ENCODE peak calls at places on chromosomes 13 and 19, in five cellular contexts. T is neuronal stem cell, X is IMR-90, I is H1, L is mesenchymal stem cell. M is an unnamed sample.

GRCh38 chr19:33246729-33247440 is 21.2 kb upstream of the SLC7A10 start:
- DNase-seq in T (no peak), X (no peak), I (no peak), L (no peak), M (no peak)

GRCh38 chr13:46211116-46211515 is 612 bp upstream of the LRRC63 start:
- DNase-seq in T (no peak), X (no peak), I (no peak), L (peak), M (no peak)

GRCh38 chr13:77637583-77637982 is 59.9 kb upstream of the SLAIN1 start:
- DNase-seq in T (no peak), X (no peak), I (no peak), L (no peak), M (no peak)

GRCh38 chr13:30339721-30340366 is 32.5 kb upstream of the KATNAL1 start:
- DNase-seq in T (no peak), X (no peak), I (no peak), L (peak), M (no peak)

GRCh38 chr19:29678484-29679106 is 13.3 kb downstream of the PLEKHF1 start:
- DNase-seq in T (no peak), X (no peak), I (no peak), L (no peak), M (no peak)

GRCh38 chr13:87684850-87685735 is 13.9 kb downstream of the SLITRK5 start:
- DNase-seq in T (no peak), X (no peak), I (no peak), L (peak), M (no peak)

GRCh38 chr19:4748589-4748988 is 24.9 kb upstream of the DPP9 start:
- DNase-seq in T (no peak), X (no peak), I (no peak), L (no peak), M (no peak)

GRCh38 chr19:18278521-18279265 is 2.7 kb downstream of the JUND start:
- DNase-seq in T (no peak), X (no peak), I (no peak), L (peak), M (peak)

GRCh38 chr19:3503036-3503572 is 2.6 kb upstream of the DOHH start:
- DNase-seq in T (no peak), X (peak), I (no peak), L (peak), M (no peak)

GRCh38 chr19:51083181-51083580 is 494 bp upstream of the KLK14 start:
- DNase-seq in T (no peak), X (no peak), I (no peak), L (no peak), M (no peak)

GRCh38 chr19:52492991-52493470 is 34.4 kb upstream of the ZNF808 start:
- DNase-seq in T (peak), X (no peak), I (peak), L (no peak), M (peak)

GRCh38 chr13:45763419-45763818 is 61.3 kb downstream of the CBY2 start:
- DNase-seq in T (no peak), X (no peak), I (no peak), L (no peak), M (no peak)

GRCh38 chr13:108957369-108958012 is 328.1 kb downstream of the MYO16 start:
- DNase-seq in T (no peak), X (peak), I (no peak), L (peak), M (peak)

GRCh38 chr13:21152251-21152899 is 24.0 kb downstream of the SKA3 start:
- DNase-seq in T (no peak), X (no peak), I (no peak), L (no peak), M (no peak)

GRCh38 chr13:21670006-21670882 is 629 bp upstream of the FGF9 start:
- DNase-seq in T (peak), X (peak), I (no peak), L (peak), M (no peak)

GRCh38 chr19:44512326-44513298 is 12.3 kb upstream of the ZNF180 start:
- DNase-seq in T (no peak), X (peak), I (peak), L (peak), M (peak)

GRCh38 chr13:107252428-107252827 is 684.5 kb upstream of the ARGLU1 start:
- DNase-seq in T (no peak), X (no peak), I (no peak), L (no peak), M (no peak)

GRCh38 chr19:55407625-55408319 is at the start of gene UBE2S:
- DNase-seq in T (peak), X (peak), I (peak), L (peak), M (peak)
- H4K91ac ChIP-seq in T (peak), X (peak), I (peak), L (peak), M (peak)

GRCh38 chr13:24159362-24159761 is 1.2 kb upstream of the SPATA13 start:
- DNase-seq in T (no peak), X (no peak), I (no peak), L (no peak), M (no peak)
- H3K4me2 ChIP-seq in T (no peak), X (no peak), I (no peak), L (no peak), M (no peak)

DNA sequence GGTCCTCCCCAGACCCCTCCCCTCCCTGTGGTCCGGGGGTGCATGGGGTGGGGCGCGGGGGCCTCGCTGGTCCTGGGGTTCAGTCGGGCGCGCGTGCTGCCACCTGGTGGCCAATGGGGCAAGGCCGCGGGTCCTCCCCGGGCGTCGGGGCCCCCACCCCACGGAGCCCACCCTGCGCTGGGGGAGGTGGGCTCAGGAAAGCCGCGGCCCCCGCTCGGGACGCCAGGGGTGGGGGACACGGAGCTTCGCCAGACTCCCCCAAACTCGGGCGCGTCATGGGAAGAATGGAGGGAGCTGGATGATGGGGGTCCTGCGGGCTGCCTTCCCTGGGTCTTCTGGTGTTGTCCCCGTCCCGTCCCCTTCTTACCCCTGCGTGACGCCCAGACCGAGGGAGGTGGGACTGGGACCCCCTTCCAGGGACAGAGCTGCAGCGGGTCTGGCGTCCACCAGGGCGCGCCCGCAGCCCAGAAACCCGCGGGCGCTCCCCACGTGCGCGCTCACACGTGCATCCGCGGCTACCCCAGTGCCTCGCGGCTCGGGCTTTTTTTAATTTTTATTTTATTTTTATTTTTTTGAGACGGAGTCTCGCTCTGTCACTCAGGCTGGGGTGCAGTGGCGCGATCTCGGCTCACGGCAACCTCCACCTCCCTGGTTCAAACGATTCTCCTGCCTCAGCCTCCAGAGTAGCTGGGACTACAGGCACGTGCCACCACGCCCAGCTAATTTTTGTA is 19.8 kb upstream of the TCF3 start:
- DNase-seq in T (no peak), X (peak), I (peak), L (peak), M (peak)
- H3K4me3 ChIP-seq in T (no peak), X (peak), I (peak), L (peak), M (no peak)

GRCh38 chr19:9674669-9675357 is at the start of gene ZNF562:
- DNase-seq in T (peak), X (peak), I (no peak), L (peak), M (peak)
- H4K91ac ChIP-seq in T (no peak), X (peak), I (peak), L (no peak), M (peak)

GRCh38 chr19:2469102-2469914 is 6.6 kb upstream of the GADD45B start:
- DNase-seq in T (no peak), X (peak), I (no peak), L (peak), M (peak)
- H3K4me2 ChIP-seq in T (no peak), X (peak), I (peak), L (no peak), M (peak)

DNA sequence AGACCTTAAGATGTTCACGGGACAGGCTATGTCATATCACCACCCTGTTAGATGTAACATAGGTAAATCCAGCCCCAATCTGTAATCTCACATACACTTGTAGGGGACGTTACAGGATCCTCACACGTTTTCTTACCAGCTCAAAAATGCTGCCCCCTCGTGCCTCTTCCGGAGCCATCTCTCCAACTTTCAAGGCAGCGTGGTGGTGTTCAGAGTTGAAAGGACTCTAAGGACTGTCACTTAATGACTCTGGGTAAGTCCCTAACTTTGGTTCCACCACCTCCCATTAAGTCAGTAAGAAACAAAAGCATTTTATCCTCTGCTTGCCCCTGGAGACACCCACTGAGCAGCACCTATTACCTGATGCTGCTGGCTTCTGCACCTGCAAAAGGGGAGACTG is 4.4 kb downstream of the MED26 start:
- DNase-seq in T (no peak), X (no peak), I (no peak), L (no peak), M (no peak)
- H3K4me3 ChIP-seq in T (no peak), X (no peak), I (no peak), L (no peak), M (no peak)

GRCh38 chr19:13151605-13152355 is 1.6 kb downstream of the IER2 start:
- DNase-seq in T (peak), X (peak), I (peak), L (peak), M (peak)
- H4K91ac ChIP-seq in T (no peak), X (peak), I (peak), L (peak), M (peak)

GRCh38 chr19:10192922-10193321 is 1.8 kb downstream of the DNMT1 start:
- DNase-seq in T (no peak), X (no peak), I (no peak), L (no peak), M (peak)
- H3K4me2 ChIP-seq in T (no peak), X (no peak), I (peak), L (no peak), M (no peak)

GRCh38 chr13:40486518-40487163 is 179.8 kb downstream of the FOXO1 start:
- DNase-seq in T (no peak), X (no peak), I (no peak), L (no peak), M (no peak)
- H3K4me3 ChIP-seq in T (no peak), X (no peak), I (no peak), L (no peak), M (no peak)

M was measured in trophoblast cell.